ENCODE peak calls at places on chromosomes 16 and 17, in four cellular contexts. N is AG10803, R is OCI-LY7, J is astrocyte of the cerebellum. Z is an unnamed sample.

GRCh38 chr17:17313350-17313991 is 10.3 kb downstream of the NT5M start:
- DNase-seq in N (no peak), R (peak), J (no peak), Z (no peak)

GRCh38 chr17:65482201-65482600 is 79.2 kb downstream of the AXIN2 start:
- DNase-seq in N (no peak), R (no peak), J (no peak), Z (no peak)

GRCh38 chr17:48795444-48796162 is 21.4 kb downstream of the TTLL6 start:
- DNase-seq in N (peak), R (no peak), J (peak), Z (no peak)

GRCh38 chr16:68310441-68311315 is at the start of the genes PRMT7 and SLC7A6OS:
- DNase-seq in N (peak), R (peak), J (peak), Z (peak)

GRCh38 chr16:68040506-68041288 is 17.6 kb downstream of the DUS2 start:
- DNase-seq in N (peak), R (peak), J (peak), Z (no peak)

GRCh38 chr16:84950906-84951305 is 60.4 kb downstream of the ZDHHC7 start:
- DNase-seq in N (no peak), R (peak), J (no peak), Z (no peak)

GRCh38 chr17:55341432-55341831 is 76.7 kb downstream of the HLF start:
- DNase-seq in N (peak), R (no peak), J (no peak), Z (no peak)

GRCh38 chr16:1188781-1189189 is 35.9 kb downstream of the CACNA1H start:
- DNase-seq in N (peak), R (peak), J (no peak), Z (no peak)

GRCh38 chr17:78947235-78948153 is 22.3 kb upstream of the TIMP2 start:
- DNase-seq in N (no peak), R (no peak), J (no peak), Z (no peak)

GRCh38 chr17:50133028-50133768 is 3.2 kb upstream of the SAMD14 start:
- DNase-seq in N (peak), R (no peak), J (no peak), Z (no peak)

GRCh38 chr16:31138621-31139578 is 3.4 kb upstream of the PRSS8 start:
- DNase-seq in N (peak), R (no peak), J (no peak), Z (peak)

GRCh38 chr17:79921411-79922160 is 82.3 kb upstream of the CBX4 start:
- DNase-seq in N (no peak), R (no peak), J (no peak), Z (no peak)

GRCh38 chr17:75343007-75343406 is 53.8 kb upstream of the SLC25A19 start:
- DNase-seq in N (no peak), R (peak), J (no peak), Z (no peak)

GRCh38 chr17:42233148-42233547 is 38.9 kb upstream of the GHDC start:
- DNase-seq in N (peak), R (no peak), J (no peak), Z (no peak)

GRCh38 chr16:4038448-4038847 is 77.8 kb downstream of the ADCY9 start:
- DNase-seq in N (no peak), R (no peak), J (no peak), Z (no peak)

GRCh38 chr17:82384730-82385429 is 13.3 kb downstream of the UTS2R start:
- DNase-seq in N (peak), R (peak), J (no peak), Z (no peak)

GRCh38 chr16:62041401-62041800 is 5.2 kb upstream of the CDH8 start:
- DNase-seq in N (peak), R (peak), J (peak), Z (no peak)

GRCh38 chr16:88883946-88884345 is 17.5 kb upstream of the PABPN1L start:
- DNase-seq in N (no peak), R (no peak), J (no peak), Z (no peak)

GRCh38 chr17:50547736-50548083 is 736 bp downstream of the SPATA20 start:
- DNase-seq in N (no peak), R (no peak), J (no peak), Z (no peak)

GRCh38 chr16:5385115-5385514 is 287.5 kb upstream of the EEF2KMT start:
- DNase-seq in N (no peak), R (no peak), J (no peak), Z (no peak)

GRCh38 chr17:56897646-56898424 is 16.0 kb downstream of the TRIM25 start:
- DNase-seq in N (no peak), R (peak), J (no peak), Z (no peak)

GRCh38 chr16:1333149-1333812 is at the start of gene BAIAP3:
- DNase-seq in N (no peak), R (peak), J (no peak), Z (no peak)

GRCh38 chr16:14013571-14014283 is 57.4 kb upstream of the MRTFB start:
- DNase-seq in N (peak), R (no peak), J (peak), Z (peak)

GRCh38 chr17:20189979-20190378 is 180.8 kb downstream of the SPECC1 start:
- DNase-seq in N (no peak), R (no peak), J (no peak), Z (no peak)

GRCh38 chr16:87288753-87289362 is 28.3 kb downstream of the C16orf95 start:
- DNase-seq in N (peak), R (no peak), J (no peak), Z (peak)

GRCh38 chr17:66655861-66656260 is 179.1 kb upstream of the CACNG5 start:
- DNase-seq in N (peak), R (no peak), J (no peak), Z (peak)

GRCh38 chr16:66380421-66380820 is 13.9 kb downstream of the CDH5 start:
- DNase-seq in N (no peak), R (no peak), J (no peak), Z (no peak)

GRCh38 chr16:86396918-86397317 is 113.4 kb upstream of the FOXF1 start:
- DNase-seq in N (peak), R (no peak), J (peak), Z (peak)

GRCh38 chr17:49580055-49580721 is 4.5 kb downstream of the NXPH3 start:
- DNase-seq in N (no peak), R (no peak), J (no peak), Z (no peak)

GRCh38 chr16:75702247-75702646 is 986 bp upstream of the DUXB start:
- DNase-seq in N (no peak), R (no peak), J (no peak), Z (no peak)

GRCh38 chr17:75411328-75412067 is 6.0 kb upstream of the GRB2 start:
- DNase-seq in N (no peak), R (no peak), J (no peak), Z (no peak)

GRCh38 chr17:78759969-78760352 is 22.1 kb downstream of the CYTH1 start:
- DNase-seq in N (no peak), R (peak), J (no peak), Z (no peak)

GRCh38 chr16:74123826-74124225 is 172.8 kb upstream of the PSMD7 start:
- DNase-seq in N (no peak), R (no peak), J (no peak), Z (no peak)

GRCh38 chr17:48624544-48625501 is 1.3 kb downstream of the HOXB9 start:
- DNase-seq in N (peak), R (no peak), J (no peak), Z (no peak)

GRCh38 chr17:37802061-37802460 is 57.2 kb upstream of the HNF1B start:
- DNase-seq in N (no peak), R (no peak), J (no peak), Z (no peak)

GRCh38 chr16:72168365-72168764 is 3.6 kb downstream of the PMFBP1 start:
- DNase-seq in N (no peak), R (no peak), J (no peak), Z (no peak)

GRCh38 chr16:72172105-72173034 is at the start of gene PMFBP1:
- DNase-seq in N (peak), R (peak), J (peak), Z (peak)

GRCh38 chr16:72173997-72174396 is 2.0 kb upstream of the PMFBP1 start:
- DNase-seq in N (no peak), R (no peak), J (no peak), Z (no peak)

GRCh38 chr16:72174726-72175125 is 2.8 kb upstream of the PMFBP1 start:
- DNase-seq in N (no peak), R (no peak), J (no peak), Z (no peak)

GRCh38 chr16:72169708-72170107 is 2.2 kb downstream of the PMFBP1 start:
- DNase-seq in N (no peak), R (no peak), J (no peak), Z (no peak)
- H3K4me3 ChIP-seq in N (no peak), R (no peak), J (no peak), Z (no peak)

GRCh38 chr17:74213897-74214386 is 571 bp downstream of the TTYH2 start:
- DNase-seq in N (no peak), R (peak), J (no peak), Z (no peak)
- H3K4me3 ChIP-seq in N (peak), R (peak), J (peak), Z (peak)

DNA sequence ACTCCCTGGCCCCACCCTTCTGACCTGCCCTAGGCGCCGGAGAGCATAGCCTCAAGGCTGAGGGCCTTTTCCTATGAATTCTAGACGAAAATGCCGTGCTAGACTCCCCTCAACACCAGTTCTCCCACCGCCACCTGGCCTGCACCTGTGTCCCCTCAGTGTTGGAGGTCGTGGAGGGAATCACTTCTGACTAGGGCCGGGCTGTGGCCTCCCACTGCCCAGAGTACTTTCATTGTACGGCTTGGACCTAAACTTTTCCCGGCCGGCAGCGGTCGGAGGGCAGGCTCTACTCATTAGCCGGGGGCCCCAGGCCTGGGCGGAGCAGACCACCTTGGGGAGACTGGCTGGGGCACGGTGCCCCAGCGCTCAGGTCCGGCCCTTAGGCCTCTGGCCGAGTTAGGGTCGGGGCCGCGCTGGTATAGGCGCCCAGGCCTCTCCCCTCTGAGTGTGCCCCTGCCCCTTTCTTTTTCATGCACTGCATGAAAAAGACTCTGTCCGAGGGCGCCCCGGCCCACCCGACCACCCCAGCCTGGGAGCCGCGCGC is 649 bp downstream of the CLDN6 start:
- DNase-seq in N (no peak), R (no peak), J (no peak), Z (no peak)
- H3K4me3 ChIP-seq in N (no peak), R (no peak), J (no peak), Z (no peak)

GRCh38 chr17:45666641-45667040 is 117.5 kb upstream of the CRHR1 start:
- DNase-seq in N (no peak), R (no peak), J (no peak), Z (no peak)
- H3K4me3 ChIP-seq in N (no peak), R (no peak), J (no peak), Z (no peak)

DNA sequence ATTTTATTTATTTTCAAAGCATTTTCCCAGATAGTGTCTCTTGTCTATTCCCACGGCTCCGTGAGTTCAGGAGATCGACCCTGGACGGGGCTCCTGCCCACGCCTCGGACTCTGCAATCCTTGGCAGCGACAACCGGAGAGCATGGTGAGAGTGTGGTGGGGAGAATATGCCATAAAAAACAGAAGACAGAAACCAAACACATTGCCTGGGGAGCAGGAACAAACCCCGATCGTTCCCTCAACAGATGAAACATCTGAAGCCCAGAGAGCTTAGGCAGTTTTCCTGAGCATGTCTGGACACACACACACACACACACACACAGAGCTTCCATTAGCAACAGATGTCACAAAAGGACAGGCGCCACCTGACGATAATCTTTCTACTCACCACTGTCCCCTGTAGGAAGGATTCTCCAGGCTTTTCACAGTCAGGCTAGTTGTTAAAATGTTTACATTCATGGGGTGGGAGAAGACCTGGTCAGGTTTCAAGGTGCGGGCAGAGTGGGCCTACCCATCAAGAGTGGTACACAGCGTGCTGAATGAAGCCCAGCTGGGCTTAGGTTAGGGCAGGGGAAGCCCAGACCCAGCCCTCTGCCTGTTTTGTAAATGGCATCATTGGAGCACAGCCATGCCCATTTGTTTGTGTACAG is 230.4 kb upstream of the TNRC6C start:
- DNase-seq in N (peak), R (peak), J (no peak), Z (no peak)
- H3K4me3 ChIP-seq in N (no peak), R (no peak), J (no peak), Z (no peak)

GRCh38 chr16:77781091-77781490 is 7.3 kb upstream of the VAT1L start:
- DNase-seq in N (no peak), R (no peak), J (no peak), Z (no peak)
- H3K4me3 ChIP-seq in N (no peak), R (no peak), J (no peak), Z (no peak)

GRCh38 chr17:14306602-14307001 is 5.7 kb downstream of the HS3ST3B1 start:
- DNase-seq in N (peak), R (no peak), J (no peak), Z (no peak)
- H3K4me3 ChIP-seq in N (peak), R (no peak), J (no peak), Z (no peak)

DNA sequence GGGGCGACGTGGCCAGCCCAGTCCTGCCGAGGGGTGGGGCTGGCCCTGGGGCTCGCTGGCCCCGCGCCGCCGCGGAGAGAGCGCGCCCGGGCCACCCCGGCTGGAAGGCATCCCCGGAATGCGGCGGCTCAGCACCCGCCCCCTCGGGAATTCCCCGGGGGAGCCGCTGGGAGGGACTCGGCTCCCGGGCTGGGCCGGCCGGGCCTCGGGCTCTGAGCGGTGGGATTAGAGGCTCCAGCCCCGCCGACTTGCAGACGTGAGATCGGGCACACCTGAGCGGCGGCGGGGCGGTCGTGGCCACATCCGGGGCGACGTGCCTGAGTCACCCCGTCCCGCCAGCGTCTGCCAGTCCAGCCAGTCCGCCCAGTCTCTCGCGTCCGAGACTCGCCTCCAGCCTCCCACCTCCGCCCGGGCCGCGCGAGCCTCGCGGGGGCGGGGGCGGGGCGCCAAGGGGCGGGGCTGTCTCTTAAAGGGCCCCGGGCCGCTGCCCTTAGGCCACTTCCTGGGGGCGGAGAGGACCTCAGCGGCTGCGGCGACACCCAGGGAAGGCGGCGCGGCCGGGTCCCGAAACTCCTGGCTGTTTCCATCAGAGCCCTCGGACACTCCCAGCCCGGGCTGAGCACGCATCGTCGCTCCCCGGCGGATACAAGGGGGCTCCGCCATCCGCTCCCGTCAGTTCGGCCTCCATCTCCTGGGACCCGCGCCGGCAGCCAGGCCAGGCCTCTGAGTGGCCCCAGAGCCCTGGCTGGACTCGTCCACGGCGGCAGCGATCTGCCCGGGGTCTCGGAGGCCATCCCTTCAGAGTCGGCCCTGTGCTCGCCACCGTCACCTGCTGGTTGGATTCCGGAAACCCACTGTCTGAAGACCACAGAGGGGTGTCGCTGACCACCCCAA is at the start of gene KCTD11:
- DNase-seq in N (peak), R (peak), J (peak), Z (peak)
- H3K4me3 ChIP-seq in N (peak), R (peak), J (peak), Z (peak)

Z was measured in skeletal muscle cell.